ENCODE peak calls at places on chromosomes 12 and 14, in four cellular contexts. One of them, this sample, is unnamed.

GRCh38 chr14:89240414-89240813 is 176.6 kb downstream of the FOXN3 start:
- DNase-seq in prostate gland: no peak
- DNase-seq in A549: no peak
- DNase-seq in NB4: no peak
- DNase-seq in this sample: no peak

GRCh38 chr14:69038449-69039286 is 59.6 kb upstream of the ACTN1 start:
- DNase-seq in prostate gland: no peak
- DNase-seq in NB4: no peak
- DNase-seq in A549: peak; percentile 35
- DNase-seq in this sample: no peak

GRCh38 chr14:35254736-35255135 is 37.4 kb upstream of the PSMA6 start:
- DNase-seq in prostate gland: no peak
- DNase-seq in A549: no peak
- DNase-seq in NB4: peak; percentile 23
- DNase-seq in this sample: no peak

GRCh38 chr14:54566410-54567223 is at the start of gene SAMD4A:
- DNase-seq in prostate gland: peak; percentile 73
- DNase-seq in A549: peak; percentile 68
- DNase-seq in NB4: peak; percentile 68
- DNase-seq in this sample: peak; percentile 72

GRCh38 chr12:9707864-9708808 is 24.8 kb downstream of the CLECL1 start:
- DNase-seq in A549: peak; percentile 33
- DNase-seq in prostate gland: peak; percentile 17
- DNase-seq in NB4: peak; percentile 68
- DNase-seq in this sample: peak; percentile 51

GRCh38 chr12:16243487-16244412 is 33.7 kb downstream of the SLC15A5 start:
- DNase-seq in prostate gland: no peak
- DNase-seq in NB4: no peak
- DNase-seq in A549: no peak
- DNase-seq in this sample: no peak

GRCh38 chr14:35285168-35285990 is 6.8 kb upstream of the PSMA6 start:
- DNase-seq in NB4: peak; percentile 88
- DNase-seq in prostate gland: no peak
- DNase-seq in A549: no peak
- DNase-seq in this sample: no peak

GRCh38 chr12:29191267-29191889 is 42.3 kb downstream of the FAR2 start:
- DNase-seq in A549: no peak
- DNase-seq in prostate gland: no peak
- DNase-seq in NB4: no peak
- DNase-seq in this sample: no peak

GRCh38 chr14:77904218-77904617 is 104.3 kb downstream of the ADCK1 start:
- DNase-seq in NB4: no peak
- DNase-seq in A549: no peak
- DNase-seq in prostate gland: no peak
- DNase-seq in this sample: no peak

GRCh38 chr12:29176951-29177350 is 27.9 kb downstream of the FAR2 start:
- DNase-seq in NB4: no peak
- DNase-seq in A549: no peak
- DNase-seq in prostate gland: no peak
- DNase-seq in this sample: no peak

GRCh38 chr14:105314287-105315185 is at the start of gene PACS2:
- DNase-seq in prostate gland: peak; percentile 60
- DNase-seq in NB4: peak; percentile 85
- DNase-seq in A549: peak; percentile 95
- DNase-seq in this sample: peak; percentile 77

GRCh38 chr14:72666610-72667009 is 227.3 kb downstream of the DPF3 start:
- DNase-seq in NB4: no peak
- DNase-seq in A549: peak; percentile 14
- DNase-seq in prostate gland: no peak
- DNase-seq in this sample: no peak

GRCh38 chr14:76089151-76089550 is 62.6 kb upstream of the GPATCH2L start:
- DNase-seq in NB4: no peak
- DNase-seq in prostate gland: no peak
- DNase-seq in A549: no peak
- DNase-seq in this sample: no peak

GRCh38 chr12:126069549-126070165 is 1004.4 kb downstream of the AACS start:
- DNase-seq in prostate gland: peak; percentile 7
- DNase-seq in A549: peak; percentile 6
- DNase-seq in NB4: peak; percentile 77
- DNase-seq in this sample: peak; percentile 73

GRCh38 chr12:102993537-102993936 is 36.1 kb downstream of the ASCL1 start:
- DNase-seq in NB4: no peak
- DNase-seq in prostate gland: no peak
- DNase-seq in A549: no peak
- DNase-seq in this sample: no peak

GRCh38 chr12:16062611-16063010 is 151.5 kb downstream of the DERA start:
- DNase-seq in A549: no peak
- DNase-seq in NB4: peak; percentile 80
- DNase-seq in prostate gland: no peak
- DNase-seq in this sample: no peak

GRCh38 chr12:54195736-54196347 is 7.1 kb upstream of the SMUG1 start:
- DNase-seq in A549: no peak
- DNase-seq in prostate gland: no peak
- DNase-seq in NB4: peak; percentile 90
- DNase-seq in this sample: no peak

GRCh38 chr12:10354071-10354470 is 35.8 kb downstream of the KLRK1 start:
- DNase-seq in NB4: no peak
- DNase-seq in A549: no peak
- DNase-seq in prostate gland: no peak
- DNase-seq in this sample: no peak

GRCh38 chr14:71574976-71575375 is 357.3 kb upstream of the RGS6 start:
- DNase-seq in prostate gland: no peak
- DNase-seq in NB4: no peak
- DNase-seq in A549: peak; percentile 8
- DNase-seq in this sample: no peak

GRCh38 chr14:70788893-70789292 is 20.4 kb downstream of the MAP3K9 start:
- DNase-seq in A549: no peak
- DNase-seq in prostate gland: no peak
- DNase-seq in NB4: no peak
- DNase-seq in this sample: no peak

GRCh38 chr12:122865268-122866231 is 30.3 kb downstream of the HIP1R start:
- DNase-seq in A549: peak; percentile 47
- DNase-seq in prostate gland: no peak
- DNase-seq in NB4: peak; percentile 54
- DNase-seq in this sample: peak; percentile 75

GRCh38 chr14:65412881-65413738 is 580 bp downstream of the FUT8 start:
- DNase-seq in NB4: peak; percentile 83
- DNase-seq in A549: peak; percentile 44
- DNase-seq in prostate gland: peak; percentile 57
- DNase-seq in this sample: no peak

GRCh38 chr12:6699259-6699988 is 1.2 kb downstream of the PIANP start:
- DNase-seq in A549: no peak
- DNase-seq in NB4: no peak
- DNase-seq in prostate gland: no peak
- DNase-seq in this sample: no peak

GRCh38 chr12:105444050-105444808 is 113.7 kb downstream of the C12orf75 start:
- DNase-seq in A549: no peak
- DNase-seq in prostate gland: no peak
- DNase-seq in NB4: no peak
- DNase-seq in this sample: no peak

GRCh38 chr14:88834883-88835431 is 10.5 kb downstream of the TTC8 start:
- DNase-seq in prostate gland: no peak
- DNase-seq in NB4: no peak
- DNase-seq in A549: no peak
- DNase-seq in this sample: no peak

GRCh38 chr12:2697057-2697456 is 97.7 kb upstream of the FKBP4 start:
- DNase-seq in NB4: no peak
- DNase-seq in prostate gland: no peak
- DNase-seq in A549: no peak
- DNase-seq in this sample: no peak

DNA sequence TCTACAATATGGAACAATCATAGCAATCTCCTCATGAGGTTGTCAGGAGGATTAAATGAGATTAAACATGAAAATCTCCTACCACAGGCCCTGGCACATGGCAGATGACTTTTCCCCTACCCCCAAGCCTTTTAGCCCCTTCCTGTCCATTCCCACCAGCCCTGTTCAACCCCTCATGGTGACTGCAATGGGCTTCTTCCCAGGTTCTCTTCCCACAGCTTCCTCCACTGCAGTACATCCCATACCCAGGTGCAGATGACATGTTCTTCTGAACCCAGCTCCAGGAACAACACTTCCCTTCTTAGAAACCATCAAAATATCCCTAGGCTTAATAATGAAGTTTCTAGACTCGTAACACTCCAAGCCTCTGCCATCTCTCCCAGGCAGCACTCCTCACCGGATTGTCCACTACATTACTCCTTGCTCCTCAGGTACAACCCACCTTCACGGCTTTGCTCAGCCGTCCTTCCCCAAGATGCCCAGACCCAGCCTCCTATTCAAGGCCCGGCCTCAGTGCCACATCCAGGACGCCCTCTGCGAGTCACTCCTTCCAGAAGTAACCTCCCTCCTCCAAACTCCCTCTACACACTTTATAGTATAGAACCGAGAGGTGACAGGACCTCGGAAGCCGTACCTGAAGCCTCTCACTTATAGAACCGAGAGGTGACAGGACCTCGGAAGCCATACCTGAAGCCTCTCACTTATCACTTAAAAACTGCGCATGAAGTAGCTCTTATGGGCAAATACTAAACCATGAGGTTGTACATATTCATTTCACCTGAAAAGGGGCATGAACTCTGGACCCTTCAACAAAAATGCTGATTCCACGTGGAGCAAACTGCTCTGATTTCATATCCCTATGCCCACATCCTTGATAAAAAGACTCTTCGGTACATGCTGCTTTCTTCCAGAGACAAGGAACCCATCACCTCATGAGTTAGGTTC is 1.5 kb downstream of the CRACR2A start:
- DNase-seq in A549: no peak
- DNase-seq in NB4: peak; percentile 23
- DNase-seq in prostate gland: no peak
- DNase-seq in this sample: no peak
- H3K4me3 ChIP-seq in A549: no peak overlapping the region
- H3K4me3 ChIP-seq in NB4: peak overlapping the region; percentile 70
- H3K4me3 ChIP-seq in prostate gland: no peak overlapping the region
- H3K4me3 ChIP-seq in this sample: no peak overlapping the region

GRCh38 chr12:8603858-8604257 is 8.8 kb downstream of the AICDA start:
- DNase-seq in NB4: peak; percentile 30
- DNase-seq in prostate gland: no peak
- DNase-seq in A549: peak; percentile 28
- DNase-seq in this sample: no peak

GRCh38 chr12:8605057-8605456 is 7.6 kb downstream of the AICDA start:
- DNase-seq in A549: no peak
- DNase-seq in NB4: no peak
- DNase-seq in prostate gland: no peak
- DNase-seq in this sample: no peak

GRCh38 chr12:8612629-8613028 is at the start of gene AICDA:
- DNase-seq in prostate gland: no peak
- DNase-seq in NB4: no peak
- DNase-seq in A549: no peak
- DNase-seq in this sample: no peak

DNA sequence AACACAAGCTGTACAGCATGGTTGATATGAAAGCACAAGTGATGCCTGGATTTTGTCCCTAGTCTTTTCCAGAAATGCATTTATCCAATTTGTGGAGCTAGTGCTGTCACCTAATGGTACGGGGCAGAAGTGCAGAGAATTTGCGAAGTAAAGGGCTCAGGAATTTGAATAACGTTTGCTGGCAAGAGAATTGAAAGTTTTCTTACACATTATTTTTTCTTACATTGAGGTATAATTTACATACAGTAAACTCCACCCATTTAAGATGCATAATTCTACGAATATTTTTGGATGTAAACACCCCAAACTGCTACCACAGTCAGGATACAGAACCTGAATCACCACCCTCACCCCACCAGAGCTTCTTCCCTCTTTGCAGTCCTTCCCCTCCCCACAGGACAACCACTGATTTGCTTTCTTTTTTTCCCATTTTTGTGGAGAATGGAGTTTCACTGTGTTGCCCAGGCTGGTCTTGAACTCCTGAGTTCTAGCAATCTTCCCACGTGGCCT is 3.5 kb downstream of the AICDA start:
- DNase-seq in prostate gland: no peak
- DNase-seq in NB4: peak; percentile 62
- DNase-seq in A549: peak; percentile 47
- DNase-seq in this sample: peak; percentile 20
- TF ChIP-seq POLR2A in prostate gland: no peak
- TF ChIP-seq POLR2A in NB4: no peak
- TF ChIP-seq POLR2A in A549: no peak
- TF ChIP-seq POLR2A in this sample: no peak

DNA sequence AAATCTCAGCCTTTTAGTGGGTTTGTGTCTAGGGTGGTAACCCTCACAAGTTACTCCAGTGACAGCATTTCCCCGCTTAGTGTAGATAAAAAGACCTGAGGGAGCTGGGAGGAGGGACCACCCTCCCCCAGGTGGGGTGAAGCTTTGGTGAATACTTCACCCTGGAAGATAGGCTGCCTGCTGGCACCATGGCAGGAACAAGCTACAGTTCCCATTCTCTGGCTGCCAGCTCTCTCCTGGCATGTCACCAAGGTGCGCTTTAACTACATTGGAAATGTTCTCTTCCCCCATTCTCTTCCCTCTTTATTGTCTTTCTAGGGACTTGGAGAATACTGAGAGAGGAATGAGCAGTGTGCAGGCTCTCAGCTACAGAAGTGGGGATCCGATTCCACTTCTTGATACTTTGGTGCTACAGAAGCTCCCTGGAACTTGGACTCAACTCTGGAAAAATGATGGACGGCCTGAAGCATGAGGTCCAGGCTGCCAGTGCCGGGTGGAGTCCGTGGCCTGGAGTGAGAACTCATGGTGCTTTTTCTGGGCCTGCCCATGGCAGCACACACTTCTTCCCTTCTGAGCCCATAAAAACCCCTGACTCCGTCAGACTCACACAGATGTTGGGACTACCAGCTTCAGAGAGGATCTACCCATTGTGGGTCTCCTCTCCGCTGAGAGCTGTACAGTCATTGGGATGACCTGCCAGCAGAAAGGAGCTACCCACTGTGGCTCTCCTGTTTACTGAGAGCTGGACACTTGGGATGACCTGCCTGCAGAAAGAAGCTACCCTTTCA is 198.0 kb downstream of the ADGRD1 start:
- DNase-seq in prostate gland: no peak
- DNase-seq in NB4: no peak
- DNase-seq in A549: no peak
- DNase-seq in this sample: no peak
- H3K4me3 ChIP-seq in prostate gland: no peak overlapping the region
- H3K4me3 ChIP-seq in NB4: no peak overlapping the region
- H3K4me3 ChIP-seq in A549: no peak overlapping the region
- H3K4me3 ChIP-seq in this sample: no peak overlapping the region

DNA sequence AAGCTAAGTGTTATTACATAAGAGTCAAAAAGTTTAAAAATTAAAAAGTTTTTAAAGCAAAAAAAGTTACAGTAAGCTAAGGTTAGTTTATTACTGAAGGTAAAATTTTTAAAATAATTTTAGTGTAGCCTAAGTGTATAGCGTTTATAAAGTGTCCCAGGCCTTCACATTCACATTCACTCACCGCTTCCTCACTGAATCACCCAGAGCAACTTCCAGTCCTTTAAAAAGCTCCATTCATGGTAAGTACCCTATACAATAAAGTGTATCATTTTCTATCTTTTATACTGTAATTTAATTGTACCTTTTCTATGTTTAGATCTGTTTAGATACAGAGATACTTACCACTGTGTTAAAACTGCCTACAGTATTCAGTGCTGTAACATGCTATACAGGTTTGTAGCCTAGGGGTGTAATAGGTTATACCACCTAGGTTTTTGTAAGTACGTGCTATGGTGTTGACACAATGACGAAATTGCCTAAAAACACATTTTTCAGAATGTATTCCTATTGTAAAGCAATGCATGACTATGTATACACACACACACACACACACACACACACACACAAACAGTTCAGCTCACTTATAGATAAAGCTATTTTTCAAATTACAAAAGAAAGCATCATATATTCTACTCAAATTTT is 3.7 kb downstream of the CLEC14A start:
- DNase-seq in NB4: no peak
- DNase-seq in prostate gland: no peak
- DNase-seq in A549: no peak
- DNase-seq in this sample: no peak
- TF ChIP-seq POLR2A in NB4: no peak
- TF ChIP-seq POLR2A in prostate gland: no peak
- TF ChIP-seq POLR2A in A549: no peak
- TF ChIP-seq POLR2A in this sample: no peak